ENCODE peak calls at places on chromosomes 1 and 21, in eight cellular contexts. O is psoas muscle; H is CD8-positive, alpha-beta T cell; Q is heart right ventricle; Y is thoracic aorta; B is small intestine; K is tibial nerve; E is tibial artery. J is an unnamed sample. For H3K9me3, the result is how much of the 10 kb centered on the place peaks cover.

GRCh38 chr21:21007606-21008005 is 9.4 kb downstream of the NCAM2 start:
- DNase-seq in O (no peak), H (no peak), Q (no peak), Y (no peak), B (no peak), K (no peak), E (no peak), J (no peak)

GRCh38 chr1:19710825-19711611 is 46.3 kb downstream of the HTR6 start:
- DNase-seq in O (no peak), H (no peak), Q (no peak), Y (no peak), B (no peak), K (no peak), E (no peak), J (no peak)

GRCh38 chr1:166848193-166848592 is 8.9 kb downstream of the POGK start:
- DNase-seq in O (no peak), H (no peak), Q (no peak), Y (no peak), B (no peak), K (no peak), E (no peak), J (no peak)

GRCh38 chr1:151885479-151885878 is 23.8 kb downstream of the THEM4 start:
- DNase-seq in O (no peak), H (no peak), Q (no peak), Y (no peak), B (no peak), K (no peak), E (no peak), J (no peak)

GRCh38 chr1:239426821-239427495 is 40.6 kb downstream of the CHRM3 start:
- DNase-seq in O (no peak), H (no peak), Q (no peak), Y (no peak), B (no peak), K (no peak), E (no peak), J (no peak)

GRCh38 chr1:6025269-6026094 is 20.2 kb upstream of the KCNAB2 start:
- DNase-seq in O (no peak), H (no peak), Q (no peak), Y (no peak), B (peak), K (no peak), E (no peak), J (no peak)

GRCh38 chr1:207883660-207884245 is 27.2 kb downstream of the CD34 start:
- DNase-seq in O (no peak), H (no peak), Q (no peak), Y (no peak), B (no peak), K (no peak), E (no peak), J (no peak)

GRCh38 chr1:37015713-37016112 is 18.6 kb downstream of the GRIK3 start:
- DNase-seq in O (no peak), H (no peak), Q (no peak), Y (no peak), B (no peak), K (no peak), E (no peak), J (no peak)

GRCh38 chr1:166884040-166884642 is 8.1 kb upstream of the TADA1 start:
- DNase-seq in O (peak), H (no peak), Q (peak), Y (no peak), B (peak), K (no peak), E (no peak), J (no peak)

GRCh38 chr1:54311506-54311905 is 94.7 kb downstream of the SSBP3 start:
- DNase-seq in O (no peak), H (no peak), Q (no peak), Y (no peak), B (no peak), K (no peak), E (no peak), J (no peak)
- H3K27ac ChIP-seq in O (peak), H (no peak), Q (no peak), Y (no peak), B (no peak), K (peak), E (peak), J (peak)

DNA sequence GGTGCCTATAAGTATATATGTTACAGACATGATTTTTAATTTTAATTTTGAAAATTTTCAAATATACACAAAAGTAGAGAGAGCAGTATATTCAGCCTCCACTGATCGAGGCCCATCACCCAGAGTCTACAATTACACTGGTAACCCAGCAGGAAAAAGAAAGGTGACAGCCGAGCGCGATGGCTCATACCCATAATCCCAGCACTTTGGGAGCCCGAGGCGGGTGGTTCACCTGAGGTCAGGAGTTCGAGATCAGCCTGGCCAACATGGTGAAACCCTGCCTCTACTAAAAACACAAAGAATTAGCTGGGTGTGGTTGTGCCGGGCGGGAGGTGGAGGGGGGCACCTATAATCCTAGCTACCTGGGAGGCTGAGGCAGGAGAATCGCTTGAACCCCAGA is 1.4 kb downstream of the YBEY start:
- DNase-seq in O (no peak), H (no peak), Q (no peak), Y (no peak), B (no peak), K (no peak), E (no peak), J (no peak)
- H3K4me3 ChIP-seq in O (peak), H (no peak), Q (no peak), Y (peak), B (no peak), K (no peak), E (no peak), J (no peak)

GRCh38 chr21:9763306-9763705 is 758.1 kb upstream of the TPTE start:
- DNase-seq in O (no peak), H (no peak), Q (no peak), Y (no peak), B (no peak), K (no peak), E (no peak), J (no peak)
- H3K9me3 ChIP-seq in O (under half), H (under half), Q (under half), Y (under half), B (under half), K (under half), E (under half), J (under half)

DNA sequence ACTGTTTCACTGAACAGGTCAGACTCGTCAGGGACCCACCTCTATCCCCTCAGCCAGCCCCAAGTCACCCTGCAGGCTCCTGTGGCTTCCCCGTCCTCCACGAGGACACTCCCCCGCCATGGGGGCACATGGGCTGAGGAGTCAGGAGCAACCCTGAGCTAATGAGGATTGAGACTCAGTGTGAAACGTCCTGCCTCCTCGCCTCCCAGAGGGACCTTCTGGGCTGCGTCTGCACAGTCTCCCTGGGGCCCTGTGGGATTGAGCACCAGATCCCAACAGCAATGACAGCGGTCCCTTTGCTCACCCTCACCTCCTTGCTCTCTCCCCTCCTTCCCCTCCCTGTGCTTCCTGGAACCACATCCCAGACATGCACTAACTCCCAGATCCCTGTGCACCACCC is 18.9 kb upstream of the SLC25A33 start:
- DNase-seq in O (no peak), H (no peak), Q (no peak), Y (no peak), B (no peak), K (no peak), E (no peak), J (no peak)
- H3K27ac ChIP-seq in O (no peak), H (no peak), Q (no peak), Y (no peak), B (no peak), K (no peak), E (no peak), J (no peak)

DNA sequence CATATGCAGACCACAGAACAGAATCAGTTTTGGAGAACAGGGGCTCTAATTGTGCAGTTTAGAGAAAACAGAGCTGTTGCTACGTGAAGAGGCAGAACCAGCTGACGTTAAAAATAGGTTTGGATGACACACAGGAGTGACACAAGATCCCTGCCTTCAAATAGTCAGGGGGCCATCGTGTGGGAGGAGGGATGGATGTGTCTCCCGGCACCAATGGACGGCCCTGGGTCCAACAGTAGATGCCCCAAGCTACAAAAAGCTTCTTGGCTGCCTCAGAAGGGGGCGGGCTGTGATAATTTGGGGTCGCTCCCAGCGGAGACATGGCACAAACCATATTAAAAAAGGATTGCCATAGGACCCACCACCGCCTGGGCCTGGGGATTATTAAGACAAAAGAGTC is 87.9 kb downstream of the MRPL37 start:
- DNase-seq in O (peak), H (no peak), Q (no peak), Y (peak), B (no peak), K (no peak), E (peak), J (no peak)
- H3K4me3 ChIP-seq in O (peak), H (no peak), Q (no peak), Y (no peak), B (no peak), K (no peak), E (no peak), J (no peak)